ENCODE peak calls at places on chromosomes 4 and X, in nine cellular contexts. T, J, I, W, N, K, Q, B and X are unnamed samples.

GRCh38 chrX:153526801-153527599 is 9.6 kb downstream of the ATP2B3 start:
- DNase-seq in W (no peak), T (no peak), Q (no peak), J (no peak), N (no peak), K (no peak), B (no peak), I (no peak), X (no peak)

GRCh38 chrX:11890843-11891514 is 132.9 kb downstream of the MSL3 start:
- DNase-seq in J (peak), I (no peak), Q (no peak), T (peak), K (peak), N (no peak), W (no peak), B (no peak), X (peak)

GRCh38 chr4:172758586-172759340 is 409.8 kb upstream of the GALNT7 start:
- DNase-seq in T (no peak), N (no peak), K (no peak), J (peak), I (peak), W (no peak), B (no peak), Q (no peak), X (no peak)

GRCh38 chr4:73976716-73977115 is 5.1 kb downstream of the PF4 start:
- DNase-seq in J (peak), Q (no peak), T (no peak), B (no peak), W (no peak), K (no peak), I (peak), N (no peak), X (no peak)

GRCh38 chrX:46305431-46305830 is 239.8 kb downstream of the ZNF674 start:
- DNase-seq in I (no peak), Q (no peak), K (no peak), J (no peak), N (no peak), W (no peak), T (no peak), B (no peak), X (no peak)

GRCh38 chr4:5378002-5378401 is 326.7 kb downstream of the STK32B start:
- DNase-seq in J (no peak), N (peak), B (no peak), Q (no peak), T (no peak), K (no peak), W (no peak), I (peak), X (no peak)

GRCh38 chrX:154328646-154329045 is 33.1 kb downstream of the TKTL1 start:
- DNase-seq in I (no peak), N (no peak), Q (no peak), B (no peak), K (no peak), W (no peak), T (no peak), J (no peak), X (no peak)

GRCh38 chrX:24594531-24594930 is 52.6 kb downstream of the PCYT1B start:
- DNase-seq in T (no peak), B (no peak), K (no peak), Q (no peak), W (no peak), I (no peak), J (no peak), N (no peak), X (no peak)

GRCh38 chrX:119455264-119455663 is 13.0 kb upstream of the SLC25A5 start:
- DNase-seq in J (peak), W (no peak), B (no peak), T (no peak), N (no peak), K (no peak), I (peak), Q (no peak), X (no peak)

GRCh38 chrX:146224442-146224841 is 406.8 kb downstream of the SLITRK2 start:
- DNase-seq in N (no peak), K (no peak), J (no peak), B (no peak), I (no peak), Q (no peak), T (no peak), W (no peak), X (no peak)

GRCh38 chr4:77913353-77913752 is 50.7 kb downstream of the MRPL1 start:
- DNase-seq in W (no peak), I (peak), T (no peak), N (no peak), K (no peak), J (peak), Q (no peak), B (no peak), X (no peak)

GRCh38 chrX:15245896-15246295 is 24.0 kb downstream of the ASB9 start:
- DNase-seq in T (no peak), Q (no peak), K (no peak), B (no peak), I (no peak), J (peak), W (no peak), N (no peak), X (no peak)

GRCh38 chr4:52862605-52863236 is 604 bp downstream of the RASL11B start:
- DNase-seq in J (no peak), W (no peak), I (no peak), B (no peak), T (no peak), N (no peak), Q (no peak), K (no peak), X (peak)

GRCh38 chr4:1264942-1265341 is 16.0 kb upstream of the CTBP1 start:
- DNase-seq in W (no peak), J (no peak), B (no peak), T (no peak), K (no peak), I (no peak), Q (no peak), N (no peak), X (no peak)

GRCh38 chrX:121851033-121851432 is 803.6 kb downstream of the GLUD2 start:
- DNase-seq in T (no peak), N (no peak), K (no peak), Q (no peak), W (no peak), I (no peak), J (peak), B (no peak), X (no peak)

GRCh38 chr4:121041307-121042090 is 30.8 kb downstream of the NDNF start:
- DNase-seq in Q (no peak), K (no peak), T (no peak), I (no peak), W (no peak), J (no peak), B (no peak), N (no peak), X (no peak)

GRCh38 chr4:7988437-7988836 is 48.8 kb upstream of the AFAP1 start:
- DNase-seq in K (no peak), T (no peak), J (peak), W (no peak), Q (no peak), I (peak), N (no peak), B (no peak), X (no peak)

GRCh38 chrX:22526339-22526738 is 253.6 kb downstream of the CBLL2 start:
- DNase-seq in B (no peak), T (no peak), Q (no peak), K (no peak), W (no peak), N (no peak), J (peak), I (peak), X (no peak)

GRCh38 chr4:40316333-40316781 is 18.8 kb upstream of the CHRNA9 start:
- DNase-seq in J (peak), K (no peak), I (peak), N (no peak), B (no peak), W (no peak), Q (no peak), T (no peak), X (no peak)

GRCh38 chr4:183200453-183200852 is 101.4 kb downstream of the WWC2 start:
- DNase-seq in K (peak), I (peak), N (no peak), J (peak), B (no peak), W (no peak), T (no peak), Q (no peak), X (no peak)

GRCh38 chrX:123814343-123814742 is 45.5 kb upstream of the XIAP start:
- DNase-seq in T (no peak), B (no peak), W (no peak), J (no peak), K (no peak), I (no peak), Q (no peak), N (no peak), X (no peak)

GRCh38 chrX:40167240-40168182 is 69.8 kb upstream of the BCOR start:
- DNase-seq in W (no peak), N (no peak), B (no peak), T (no peak), Q (no peak), J (no peak), K (no peak), I (no peak), X (peak)

GRCh38 chr4:113293043-113293560 is 243.6 kb downstream of the ANK2 start:
- DNase-seq in Q (no peak), B (no peak), N (no peak), K (no peak), J (peak), I (peak), W (no peak), T (no peak), X (no peak)

GRCh38 chrX:23386726-23387125 is 52.1 kb downstream of the PTCHD1 start:
- DNase-seq in W (no peak), T (no peak), J (no peak), I (no peak), N (no peak), Q (no peak), K (no peak), B (no peak), X (no peak)

GRCh38 chr4:141415651-141416050 is 195.0 kb downstream of the ZNF330 start:
- DNase-seq in J (no peak), T (no peak), B (no peak), W (no peak), I (peak), Q (no peak), K (no peak), N (no peak), X (no peak)

GRCh38 chr4:156654410-156654809 is 317.2 kb downstream of the PDGFC start:
- DNase-seq in T (no peak), K (no peak), J (no peak), I (no peak), N (no peak), B (no peak), W (no peak), Q (no peak), X (no peak)

GRCh38 chr4:146252941-146253340 is 38.6 kb downstream of the REELD1 start:
- DNase-seq in K (no peak), B (no peak), I (no peak), Q (no peak), W (no peak), T (no peak), J (no peak), N (no peak), X (no peak)